ENCODE peak calls at places on chromosomes 1 and 21, in four cellular contexts. One of them, this sample, is unnamed.

GRCh38 chr1:3011631-3012510 is 9.4 kb upstream of the ACTRT2 start:
- DNase-seq in HCT116: no peak
- DNase-seq in endothelial cell of umbilical vein: no peak
- DNase-seq in fibroblast of lung: no peak
- DNase-seq in this sample: no peak

GRCh38 chr1:35570589-35571137 is 2.5 kb upstream of the TFAP2E start:
- DNase-seq in HCT116: no peak
- DNase-seq in endothelial cell of umbilical vein: no peak
- DNase-seq in fibroblast of lung: no peak
- DNase-seq in this sample: no peak

GRCh38 chr1:180169641-180170155 is 15.0 kb downstream of the QSOX1 start:
- DNase-seq in HCT116: no peak
- DNase-seq in endothelial cell of umbilical vein: no peak
- DNase-seq in fibroblast of lung: no peak
- DNase-seq in this sample: no peak

GRCh38 chr1:183244466-183244865 is 58.4 kb downstream of the LAMC2 start:
- DNase-seq in HCT116: no peak
- DNase-seq in endothelial cell of umbilical vein: no peak
- DNase-seq in fibroblast of lung: peak; percentile 96
- DNase-seq in this sample: peak; percentile 30

GRCh38 chr1:22388666-22389455 is 62.8 kb upstream of the ZBTB40 start:
- DNase-seq in HCT116: no peak
- DNase-seq in endothelial cell of umbilical vein: no peak
- DNase-seq in fibroblast of lung: no peak
- DNase-seq in this sample: peak; percentile 44

GRCh38 chr21:41610042-41610839 is 102.3 kb upstream of the TMPRSS2 start:
- DNase-seq in HCT116: peak; percentile 48
- DNase-seq in endothelial cell of umbilical vein: peak; percentile 42
- DNase-seq in fibroblast of lung: peak; percentile 60
- DNase-seq in this sample: peak; percentile 79

GRCh38 chr1:31401241-31401640 is 11.8 kb upstream of the SERINC2 start:
- DNase-seq in HCT116: no peak
- DNase-seq in endothelial cell of umbilical vein: no peak
- DNase-seq in fibroblast of lung: no peak
- DNase-seq in this sample: no peak

GRCh38 chr1:150789396-150789795 is 18.7 kb downstream of the CTSK start:
- DNase-seq in HCT116: no peak
- DNase-seq in endothelial cell of umbilical vein: no peak
- DNase-seq in fibroblast of lung: no peak
- DNase-seq in this sample: no peak

GRCh38 chr1:219459321-219460105 is 153.4 kb downstream of the ZC3H11B start:
- DNase-seq in HCT116: no peak
- DNase-seq in endothelial cell of umbilical vein: no peak
- DNase-seq in fibroblast of lung: no peak
- DNase-seq in this sample: no peak

GRCh38 chr1:158527190-158527815 is 26.9 kb downstream of the OR6Y1 start:
- DNase-seq in HCT116: no peak
- DNase-seq in endothelial cell of umbilical vein: peak; percentile 24
- DNase-seq in fibroblast of lung: peak; percentile 61
- DNase-seq in this sample: no peak

GRCh38 chr21:37711294-37711844 is 204.9 kb downstream of the KCNJ6 start:
- DNase-seq in HCT116: no peak
- DNase-seq in endothelial cell of umbilical vein: no peak
- DNase-seq in fibroblast of lung: no peak
- DNase-seq in this sample: no peak

GRCh38 chr1:154775559-154776338 is 94.3 kb downstream of the KCNN3 start:
- DNase-seq in HCT116: no peak
- DNase-seq in endothelial cell of umbilical vein: no peak
- DNase-seq in fibroblast of lung: no peak
- DNase-seq in this sample: no peak

GRCh38 chr1:116147972-116148371 is 36.8 kb downstream of the MAB21L3 start:
- DNase-seq in HCT116: no peak
- DNase-seq in endothelial cell of umbilical vein: no peak
- DNase-seq in fibroblast of lung: no peak
- DNase-seq in this sample: no peak

GRCh38 chr21:46413365-46413696 is 45.4 kb upstream of the DIP2A start:
- DNase-seq in HCT116: no peak
- DNase-seq in endothelial cell of umbilical vein: no peak
- DNase-seq in fibroblast of lung: no peak
- DNase-seq in this sample: no peak

GRCh38 chr1:71593523-71593922 is 512.7 kb upstream of the ZRANB2 start:
- DNase-seq in HCT116: no peak
- DNase-seq in endothelial cell of umbilical vein: no peak
- DNase-seq in fibroblast of lung: peak; percentile 11
- DNase-seq in this sample: no peak

GRCh38 chr1:241985787-241986186 is 13.1 kb downstream of the MAP1LC3C start:
- DNase-seq in HCT116: peak; percentile 38
- DNase-seq in endothelial cell of umbilical vein: peak; percentile 31
- DNase-seq in fibroblast of lung: peak; percentile 58
- DNase-seq in this sample: peak; percentile 58

GRCh38 chr21:42651515-42652401 is 1.7 kb upstream of the PDE9A start:
- DNase-seq in HCT116: no peak
- DNase-seq in endothelial cell of umbilical vein: no peak
- DNase-seq in fibroblast of lung: no peak
- DNase-seq in this sample: no peak

GRCh38 chr1:78840447-78841251 is 165.9 kb downstream of the ADGRL4 start:
- DNase-seq in HCT116: no peak
- DNase-seq in endothelial cell of umbilical vein: peak; percentile 6
- DNase-seq in fibroblast of lung: peak; percentile 83
- DNase-seq in this sample: peak; percentile 31

GRCh38 chr21:30986966-30987365 is 51.3 kb downstream of the KRTAP19-8 start:
- DNase-seq in HCT116: no peak
- DNase-seq in endothelial cell of umbilical vein: no peak
- DNase-seq in fibroblast of lung: no peak
- DNase-seq in this sample: no peak

GRCh38 chr1:193443886-193444285 is 257.5 kb upstream of the B3GALT2 start:
- DNase-seq in HCT116: no peak
- DNase-seq in endothelial cell of umbilical vein: no peak
- DNase-seq in fibroblast of lung: no peak
- DNase-seq in this sample: no peak

GRCh38 chr1:193451606-193452005 is 265.2 kb upstream of the B3GALT2 start:
- DNase-seq in HCT116: no peak
- DNase-seq in endothelial cell of umbilical vein: no peak
- DNase-seq in fibroblast of lung: no peak
- DNase-seq in this sample: no peak

DNA sequence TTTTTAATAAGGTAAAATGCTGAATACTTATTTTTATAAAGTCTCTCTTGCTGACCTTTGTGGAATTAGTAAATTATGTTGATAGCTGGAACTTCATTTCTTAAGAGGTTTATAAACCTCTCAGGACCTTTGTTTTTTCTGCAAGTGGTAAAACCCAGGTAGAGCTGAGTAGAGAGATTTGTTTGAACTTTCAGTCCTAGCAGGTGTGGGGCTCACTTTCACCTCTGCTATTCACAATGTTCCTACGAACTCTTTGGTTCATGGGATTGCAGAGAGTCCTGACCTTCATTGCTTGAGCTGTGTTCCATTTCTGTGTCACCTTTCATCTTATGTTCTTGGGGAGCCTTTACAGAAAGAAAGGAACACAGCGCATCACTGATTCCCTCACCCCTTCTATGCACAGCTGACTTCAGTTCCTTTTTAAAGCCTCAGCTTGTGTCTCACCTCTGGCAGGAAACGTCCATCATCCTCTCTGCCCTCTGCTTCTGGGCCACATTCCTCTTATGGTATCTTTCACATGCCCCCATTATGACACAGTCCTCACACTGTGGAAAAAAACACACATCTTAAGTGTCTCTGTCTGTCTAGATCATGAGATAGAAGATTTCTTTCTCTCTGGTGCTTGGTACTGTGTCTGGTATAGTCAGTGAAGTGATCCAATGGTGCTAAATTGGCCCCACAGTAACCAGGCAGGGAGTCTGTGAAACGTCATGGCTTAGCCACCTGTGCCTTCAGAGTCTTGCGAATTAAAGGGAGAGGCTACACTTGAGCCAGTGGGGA is 262.5 kb upstream of the B3GALT2 start:
- DNase-seq in HCT116: no peak
- DNase-seq in endothelial cell of umbilical vein: no peak
- DNase-seq in fibroblast of lung: no peak
- DNase-seq in this sample: no peak
- H2AFZ ChIP-seq in HCT116: no peak overlapping the region
- H2AFZ ChIP-seq in endothelial cell of umbilical vein: no peak overlapping the region
- H2AFZ ChIP-seq in fibroblast of lung: no peak overlapping the region
- H2AFZ ChIP-seq in this sample: no peak overlapping the region

GRCh38 chr1:228393268-228393699 is 13.4 kb downstream of the TRIM11 start:
- DNase-seq in HCT116: no peak
- DNase-seq in endothelial cell of umbilical vein: peak; percentile 75
- DNase-seq in fibroblast of lung: peak; percentile 77
- DNase-seq in this sample: no peak
- H3K4me1 ChIP-seq in HCT116: peaks cover 25% of the 10 kb centered on the region
- H3K4me1 ChIP-seq in endothelial cell of umbilical vein: peaks cover 5% of the 10 kb centered on the region
- H3K4me1 ChIP-seq in fibroblast of lung: peaks cover 10% of the 10 kb centered on the region
- H3K4me1 ChIP-seq in this sample: no peaks in the 10 kb centered on the region

GRCh38 chr1:204572923-204573562 is 56.8 kb downstream of the MDM4 start:
- DNase-seq in HCT116: no peak
- DNase-seq in endothelial cell of umbilical vein: no peak
- DNase-seq in fibroblast of lung: no peak
- DNase-seq in this sample: no peak

GRCh38 chr1:204574856-204575145 is 58.6 kb downstream of the MDM4 start:
- DNase-seq in HCT116: no peak
- DNase-seq in endothelial cell of umbilical vein: no peak
- DNase-seq in fibroblast of lung: peak; percentile 23
- DNase-seq in this sample: no peak

GRCh38 chr1:204573563-204573925 is 57.3 kb downstream of the MDM4 start:
- DNase-seq in HCT116: no peak
- DNase-seq in endothelial cell of umbilical vein: no peak
- DNase-seq in fibroblast of lung: no peak
- DNase-seq in this sample: peak; percentile 57

GRCh38 chr1:204575221-204576190 is 59.3 kb downstream of the MDM4 start:
- DNase-seq in HCT116: no peak
- DNase-seq in endothelial cell of umbilical vein: no peak
- DNase-seq in fibroblast of lung: no peak
- DNase-seq in this sample: no peak

GRCh38 chr1:204574016-204574855 is 58.0 kb downstream of the MDM4 start:
- DNase-seq in HCT116: no peak
- DNase-seq in endothelial cell of umbilical vein: no peak
- DNase-seq in fibroblast of lung: no peak
- DNase-seq in this sample: no peak
- H2AFZ ChIP-seq in HCT116: no peak overlapping the region
- H2AFZ ChIP-seq in endothelial cell of umbilical vein: no peak overlapping the region
- H2AFZ ChIP-seq in fibroblast of lung: no peak overlapping the region
- H2AFZ ChIP-seq in this sample: no peak overlapping the region

DNA sequence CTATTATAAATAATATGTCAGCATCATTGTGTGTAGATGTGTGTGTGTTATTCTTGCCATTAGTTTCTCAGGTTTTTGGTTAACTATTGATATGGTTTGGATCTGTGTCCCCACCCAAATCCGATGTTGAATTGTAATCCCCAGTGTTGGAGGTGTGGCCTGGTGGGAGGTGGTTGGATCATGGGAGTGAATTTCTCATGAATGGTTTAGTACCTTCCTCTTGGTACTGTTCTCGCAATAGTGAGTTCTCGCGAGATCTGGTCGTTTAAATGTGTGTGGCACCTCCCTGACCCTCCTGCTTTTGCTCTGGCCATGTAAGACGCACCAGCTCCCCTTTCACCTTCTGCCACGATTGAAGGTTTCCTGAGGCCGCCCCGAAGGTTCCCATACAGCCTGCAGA is 9.6 kb upstream of the POFUT2 start:
- DNase-seq in HCT116: no peak
- DNase-seq in endothelial cell of umbilical vein: no peak
- DNase-seq in fibroblast of lung: no peak
- DNase-seq in this sample: peak; percentile 1
- H3K4me1 ChIP-seq in HCT116: peaks cover 5% of the 10 kb centered on the region
- H3K4me1 ChIP-seq in endothelial cell of umbilical vein: peaks cover 37% of the 10 kb centered on the region
- H3K4me1 ChIP-seq in fibroblast of lung: peaks cover 35% of the 10 kb centered on the region
- H3K4me1 ChIP-seq in this sample: peaks cover 44% of the 10 kb centered on the region

GRCh38 chr1:201348211-201348566 is 29.3 kb downstream of the TNNT2 start:
- DNase-seq in HCT116: peak; percentile 53
- DNase-seq in endothelial cell of umbilical vein: peak; percentile 17
- DNase-seq in fibroblast of lung: peak; percentile 60
- DNase-seq in this sample: peak; percentile 69
- H2AFZ ChIP-seq in HCT116: peak overlapping the region; percentile 81
- H2AFZ ChIP-seq in endothelial cell of umbilical vein: no peak overlapping the region
- H2AFZ ChIP-seq in fibroblast of lung: no peak overlapping the region
- H2AFZ ChIP-seq in this sample: no peak overlapping the region

GRCh38 chr1:204126367-204126766 is 25.5 kb downstream of the ETNK2 start:
- DNase-seq in HCT116: no peak
- DNase-seq in endothelial cell of umbilical vein: no peak
- DNase-seq in fibroblast of lung: no peak
- DNase-seq in this sample: no peak

GRCh38 chr1:204127597-204128242 is 24.1 kb downstream of the ETNK2 start:
- DNase-seq in HCT116: peak; percentile 62
- DNase-seq in endothelial cell of umbilical vein: peak; percentile 79
- DNase-seq in fibroblast of lung: peak; percentile 85
- DNase-seq in this sample: peak; percentile 86

GRCh38 chr1:204128464-204128963 is 23.3 kb downstream of the ETNK2 start:
- DNase-seq in HCT116: no peak
- DNase-seq in endothelial cell of umbilical vein: no peak
- DNase-seq in fibroblast of lung: no peak
- DNase-seq in this sample: no peak

GRCh38 chr1:204125759-204126351 is 26.0 kb downstream of the ETNK2 start:
- DNase-seq in HCT116: no peak
- DNase-seq in endothelial cell of umbilical vein: no peak
- DNase-seq in fibroblast of lung: no peak
- DNase-seq in this sample: no peak

DNA sequence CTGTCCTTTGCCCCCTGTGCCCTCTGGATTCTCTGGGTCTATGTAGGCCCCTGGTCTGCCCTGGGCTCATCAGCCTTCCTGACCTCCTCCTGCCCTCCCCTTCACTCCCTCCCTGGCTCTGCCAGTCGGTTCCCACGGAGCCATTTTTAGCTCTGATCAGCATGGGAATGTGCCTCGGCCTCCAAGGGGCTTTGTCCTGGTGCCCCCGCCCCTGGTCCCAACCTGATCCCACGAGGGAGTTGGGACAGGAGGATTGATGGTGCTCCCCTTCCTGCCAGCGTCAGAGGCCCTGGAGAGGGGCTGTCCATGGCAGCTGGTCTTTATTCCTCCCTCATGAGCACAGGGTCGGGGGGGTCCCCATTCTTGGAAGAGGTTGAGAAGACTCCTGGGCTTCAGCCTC is 24.9 kb downstream of the ETNK2 start:
- DNase-seq in HCT116: no peak
- DNase-seq in endothelial cell of umbilical vein: no peak
- DNase-seq in fibroblast of lung: no peak
- DNase-seq in this sample: no peak
- H3K4me1 ChIP-seq in HCT116: peaks cover 21% of the 10 kb centered on the region
- H3K4me1 ChIP-seq in endothelial cell of umbilical vein: peaks cover 26% of the 10 kb centered on the region
- H3K4me1 ChIP-seq in fibroblast of lung: peaks cover 19% of the 10 kb centered on the region
- H3K4me1 ChIP-seq in this sample: peaks cover 27% of the 10 kb centered on the region

DNA sequence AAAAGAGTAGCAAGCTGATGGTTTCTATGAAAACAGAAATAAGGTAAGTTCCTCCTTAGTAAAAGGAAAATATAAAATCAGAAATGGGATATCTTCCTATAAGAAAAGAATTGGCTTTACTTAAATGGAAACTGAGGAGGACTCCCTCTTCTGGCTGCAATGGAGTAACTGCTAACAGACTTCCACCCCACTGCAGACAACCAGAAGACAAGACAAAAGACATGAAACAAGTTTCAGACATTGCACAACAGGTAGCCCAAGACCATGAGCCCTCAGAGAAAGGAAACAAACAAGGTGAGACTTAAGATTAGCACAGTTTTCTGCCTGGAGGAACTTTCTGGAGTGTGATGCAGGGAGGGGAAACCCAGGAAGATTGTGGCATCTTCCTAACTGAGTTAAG is 17.0 kb upstream of the OLFML2B start:
- DNase-seq in HCT116: peak; percentile 34
- DNase-seq in endothelial cell of umbilical vein: peak; percentile 40
- DNase-seq in fibroblast of lung: peak; percentile 58
- DNase-seq in this sample: peak; percentile 26
- H2AFZ ChIP-seq in HCT116: peak overlapping the region; percentile 58
- H2AFZ ChIP-seq in endothelial cell of umbilical vein: no peak overlapping the region
- H2AFZ ChIP-seq in fibroblast of lung: no peak overlapping the region
- H2AFZ ChIP-seq in this sample: no peak overlapping the region